ENCODE peak calls at places on chromosome 16, in ten cellular contexts. W is dorsolateral prefrontal cortex, I is body of pancreas, R is A549, U is Karpas-422, J is small intestine, E is tibial artery, P is fibroblast of mammary gland, T is foreskin fibroblast, H is neuronal stem cell. O is an unnamed sample.

GRCh38 chr16:48612621-48613020 is 2.6 kb upstream of the N4BP1 start:
- DNase-seq in W (no peak), I (no peak), R (no peak), U (no peak), J (no peak), E (no peak), P (no peak), T (no peak), H (no peak), O (peak)

GRCh38 chr16:66898207-66898606 is 17.9 kb downstream of the PDP2 start:
- DNase-seq in W (no peak), I (no peak), R (no peak), U (no peak), J (no peak), E (peak), P (peak), T (peak), H (no peak), O (no peak)

GRCh38 chr16:53773881-53774280 is 69.9 kb downstream of the FTO start:
- DNase-seq in W (no peak), I (no peak), R (no peak), U (no peak), J (no peak), E (no peak), P (no peak), T (no peak), H (no peak), O (no peak)

GRCh38 chr16:15648135-15648730 is 1.8 kb upstream of the NDE1 start:
- DNase-seq in W (no peak), I (no peak), R (no peak), U (no peak), J (no peak), E (no peak), P (no peak), T (peak), H (no peak), O (no peak)

GRCh38 chr16:57504001-57504400 is 17.7 kb upstream of the DOK4 start:
- DNase-seq in W (no peak), I (no peak), R (no peak), U (no peak), J (no peak), E (no peak), P (no peak), T (no peak), H (no peak), O (no peak)

GRCh38 chr16:22397459-22397858 is 23.0 kb upstream of the CDR2 start:
- DNase-seq in W (no peak), I (no peak), R (no peak), U (no peak), J (no peak), E (no peak), P (peak), T (peak), H (no peak), O (no peak)

GRCh38 chr16:57889960-57890751 is 80.8 kb downstream of the CNGB1 start:
- DNase-seq in W (no peak), I (no peak), R (no peak), U (no peak), J (no peak), E (peak), P (peak), T (peak), H (no peak), O (no peak)

GRCh38 chr16:3672571-3673041 is 18.1 kb downstream of the DNASE1 start:
- DNase-seq in W (no peak), I (no peak), R (no peak), U (no peak), J (no peak), E (no peak), P (no peak), T (no peak), H (no peak), O (no peak)

GRCh38 chr16:51146256-51146924 is 4.7 kb downstream of the SALL1 start:
- DNase-seq in W (no peak), I (no peak), R (no peak), U (no peak), J (no peak), E (no peak), P (peak), T (peak), H (no peak), O (no peak)

GRCh38 chr16:75764154-75764768 is 38.0 kb upstream of the CPHXL start:
- DNase-seq in W (no peak), I (peak), R (peak), U (peak), J (peak), E (peak), P (peak), T (peak), H (peak), O (no peak)

GRCh38 chr16:67965668-67966548 is 2.5 kb downstream of the SLC12A4 start:
- DNase-seq in W (no peak), I (no peak), R (no peak), U (no peak), J (no peak), E (no peak), P (no peak), T (no peak), H (no peak), O (no peak)

GRCh38 chr16:58022601-58023371 is 2.8 kb upstream of the MMP15 start:
- DNase-seq in W (peak), I (peak), R (no peak), U (no peak), J (peak), E (peak), P (peak), T (peak), H (no peak), O (no peak)

GRCh38 chr16:30700491-30700890 is 1.5 kb downstream of the SRCAP start:
- DNase-seq in W (no peak), I (no peak), R (no peak), U (no peak), J (no peak), E (no peak), P (peak), T (no peak), H (no peak), O (no peak)

GRCh38 chr16:2207872-2208271 is 2.6 kb downstream of the MLST8 start:
- DNase-seq in W (no peak), I (no peak), R (no peak), U (no peak), J (no peak), E (no peak), P (no peak), T (no peak), H (no peak), O (no peak)

GRCh38 chr16:2208308-2208707 is 2.4 kb downstream of the BRICD5 start:
- DNase-seq in W (no peak), I (no peak), R (no peak), U (no peak), J (no peak), E (no peak), P (no peak), T (no peak), H (no peak), O (no peak)

GRCh38 chr16:2205967-2206313 is 686 bp downstream of the MLST8 start:
- DNase-seq in W (no peak), I (no peak), R (no peak), U (no peak), J (no peak), E (peak), P (no peak), T (no peak), H (no peak), O (no peak)

GRCh38 chr16:2206420-2206779 is 1.1 kb downstream of the MLST8 start:
- DNase-seq in W (no peak), I (no peak), R (no peak), U (no peak), J (no peak), E (no peak), P (no peak), T (no peak), H (no peak), O (no peak)

DNA sequence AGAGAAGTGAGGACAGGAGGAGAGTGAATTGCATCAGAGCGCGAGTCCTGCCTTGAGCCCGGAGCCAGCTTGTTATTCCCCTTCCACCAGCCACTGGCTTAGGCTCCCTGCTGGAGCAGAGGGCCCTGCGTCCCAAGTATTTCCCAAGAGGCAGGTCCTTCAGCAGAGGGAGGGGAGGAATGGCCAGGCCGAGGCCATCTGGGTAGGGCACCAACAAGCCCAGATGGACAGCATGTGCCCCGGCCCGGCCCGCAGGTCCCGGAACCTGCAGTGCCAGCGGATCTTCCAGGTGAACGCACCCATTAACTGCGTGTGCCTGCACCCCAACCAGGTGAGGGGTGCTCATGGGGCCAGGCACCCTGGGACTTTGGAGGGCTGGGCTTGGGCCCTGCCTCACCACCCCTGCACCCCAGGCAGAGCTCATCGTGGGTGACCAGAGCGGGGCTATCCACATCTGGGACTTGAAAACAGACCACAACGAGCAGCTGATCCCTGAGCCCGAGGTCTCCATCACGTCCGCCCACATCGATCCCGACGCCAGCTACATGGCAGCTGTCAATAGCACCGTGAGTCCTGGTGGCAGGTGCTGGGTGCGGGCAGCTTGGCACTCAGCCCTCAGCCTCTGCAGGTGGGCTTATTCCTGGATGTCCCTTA is 1.7 kb downstream of the MLST8 start:
- DNase-seq in W (no peak), I (no peak), R (no peak), U (no peak), J (no peak), E (no peak), P (no peak), T (no peak), H (no peak), O (no peak)
- H3K4me3 ChIP-seq in W (peak), I (no peak), R (peak), U (peak), J (no peak), E (no peak), P (no peak), T (no peak), H (peak), O (no peak)

GRCh38 chr16:14014284-14014625 is 56.9 kb upstream of the MRTFB start:
- DNase-seq in W (no peak), I (no peak), R (no peak), U (no peak), J (no peak), E (no peak), P (no peak), T (no peak), H (no peak), O (no peak)
- H3K4me3 ChIP-seq in W (no peak), I (no peak), R (no peak), U (no peak), J (no peak), E (no peak), P (no peak), T (no peak), H (no peak), O (no peak)

GRCh38 chr16:69924777-69925191 is 26.4 kb upstream of the CLEC18A start:
- DNase-seq in W (no peak), I (peak), R (no peak), U (no peak), J (no peak), E (peak), P (peak), T (peak), H (no peak), O (peak)
- H3K4me3 ChIP-seq in W (no peak), I (no peak), R (no peak), U (no peak), J (no peak), E (peak), P (peak), T (no peak), H (no peak), O (peak)

GRCh38 chr16:19446886-19447285 is 29.2 kb downstream of the TMC5 start:
- DNase-seq in W (no peak), I (no peak), R (no peak), U (no peak), J (no peak), E (no peak), P (no peak), T (no peak), H (no peak), O (no peak)
- H3K4me3 ChIP-seq in W (no peak), I (no peak), R (no peak), U (no peak), J (no peak), E (no peak), P (no peak), T (no peak), H (no peak), O (no peak)

DNA sequence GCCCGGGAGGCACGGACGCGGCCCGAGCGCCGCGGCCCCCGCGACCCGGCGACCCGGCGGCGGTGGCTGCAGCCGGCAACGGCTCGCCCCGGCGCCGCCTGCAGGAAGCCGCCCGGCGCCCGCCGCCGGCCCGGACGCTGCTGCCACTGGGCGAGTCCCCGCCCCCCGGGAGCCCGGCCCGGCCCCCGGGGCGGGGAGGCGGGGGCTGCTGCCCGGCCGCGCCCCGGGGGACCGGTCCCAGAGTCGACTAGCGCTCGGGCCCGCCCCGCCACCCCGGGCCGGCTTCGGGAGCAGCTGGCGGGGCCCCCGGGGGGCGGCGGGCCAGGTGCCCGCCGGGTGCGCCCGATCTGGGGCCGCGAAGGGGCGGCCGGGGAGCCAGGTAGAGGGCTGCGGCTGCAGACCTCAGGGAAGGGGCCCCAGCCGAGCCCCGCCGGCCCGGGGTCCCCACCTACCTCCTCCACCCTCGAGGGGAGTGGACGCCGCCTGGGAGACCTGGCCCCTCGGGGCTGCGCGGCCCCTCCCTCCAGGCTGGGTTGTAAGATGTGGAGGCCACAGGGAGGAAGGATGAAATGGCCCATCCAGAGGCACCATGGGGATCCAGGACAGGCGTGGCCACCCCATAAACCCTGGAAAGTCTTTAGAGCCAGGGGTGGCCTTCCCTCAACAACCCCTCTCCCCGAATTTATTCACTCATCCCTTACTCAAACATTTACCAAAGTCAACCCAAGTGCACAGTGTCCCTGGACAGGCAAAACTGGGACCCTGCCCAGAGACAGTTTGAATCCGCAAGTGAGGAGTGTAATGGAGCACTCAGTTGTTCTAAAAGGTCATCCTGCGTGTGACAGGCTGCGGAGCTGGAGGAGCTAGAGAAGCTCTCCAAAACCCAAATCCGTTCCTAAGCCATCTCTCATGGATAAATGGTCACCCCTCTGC is at the start of gene CDYL2:
- DNase-seq in W (no peak), I (peak), R (peak), U (peak), J (peak), E (no peak), P (no peak), T (peak), H (peak), O (no peak)
- H3K4me3 ChIP-seq in W (peak), I (no peak), R (peak), U (peak), J (peak), E (peak), P (peak), T (peak), H (peak), O (peak)

GRCh38 chr16:85335584-85336492 is 223.6 kb upstream of the CIBAR2 start:
- DNase-seq in W (no peak), I (no peak), R (no peak), U (peak), J (peak), E (no peak), P (peak), T (peak), H (no peak), O (no peak)

GRCh38 chr16:85333744-85334640 is 221.7 kb upstream of the CIBAR2 start:
- DNase-seq in W (no peak), I (no peak), R (no peak), U (no peak), J (no peak), E (no peak), P (no peak), T (no peak), H (no peak), O (no peak)

GRCh38 chr16:85333337-85333736 is 221.1 kb upstream of the CIBAR2 start:
- DNase-seq in W (no peak), I (no peak), R (no peak), U (no peak), J (no peak), E (no peak), P (no peak), T (no peak), H (no peak), O (no peak)

GRCh38 chr16:85332175-85332574 is 219.9 kb upstream of the CIBAR2 start:
- DNase-seq in W (no peak), I (no peak), R (no peak), U (no peak), J (no peak), E (no peak), P (no peak), T (no peak), H (no peak), O (no peak)

GRCh38 chr16:85334718-85335583 is 222.7 kb upstream of the CIBAR2 start:
- DNase-seq in W (no peak), I (peak), R (no peak), U (no peak), J (peak), E (no peak), P (no peak), T (no peak), H (peak), O (no peak)
- H3K4me3 ChIP-seq in W (peak), I (no peak), R (no peak), U (no peak), J (no peak), E (no peak), P (no peak), T (no peak), H (peak), O (peak)

GRCh38 chr16:89246383-89246902 is 28.9 kb downstream of the ZNF778 start:
- DNase-seq in W (no peak), I (no peak), R (no peak), U (no peak), J (no peak), E (no peak), P (no peak), T (no peak), H (no peak), O (no peak)
- H3K4me3 ChIP-seq in W (peak), I (peak), R (peak), U (no peak), J (no peak), E (peak), P (peak), T (peak), H (peak), O (peak)

GRCh38 chr16:88616320-88616719 is 22.1 kb upstream of the IL17C start:
- DNase-seq in W (no peak), I (peak), R (no peak), U (no peak), J (peak), E (no peak), P (no peak), T (no peak), H (no peak), O (no peak)
- H3K4me3 ChIP-seq in W (no peak), I (no peak), R (no peak), U (no peak), J (no peak), E (no peak), P (no peak), T (no peak), H (no peak), O (no peak)

GRCh38 chr16:73060216-73060615 is 12.3 kb upstream of the ZFHX3 start:
- DNase-seq in W (no peak), I (no peak), R (no peak), U (peak), J (no peak), E (no peak), P (no peak), T (no peak), H (no peak), O (no peak)
- H3K4me3 ChIP-seq in W (peak), I (no peak), R (peak), U (no peak), J (no peak), E (peak), P (no peak), T (no peak), H (peak), O (peak)

GRCh38 chr16:73062640-73063283 is 14.8 kb upstream of the ZFHX3 start:
- DNase-seq in W (no peak), I (no peak), R (no peak), U (no peak), J (no peak), E (no peak), P (no peak), T (peak), H (no peak), O (no peak)

GRCh38 chr16:73064996-73065349 is 17.0 kb upstream of the ZFHX3 start:
- DNase-seq in W (no peak), I (no peak), R (no peak), U (no peak), J (no peak), E (no peak), P (no peak), T (no peak), H (peak), O (no peak)

GRCh38 chr16:73063284-73063733 is 15.4 kb upstream of the ZFHX3 start:
- DNase-seq in W (no peak), I (no peak), R (no peak), U (no peak), J (no peak), E (no peak), P (no peak), T (no peak), H (peak), O (no peak)

GRCh38 chr16:73064227-73064995 is 16.5 kb upstream of the ZFHX3 start:
- DNase-seq in W (no peak), I (no peak), R (no peak), U (peak), J (no peak), E (no peak), P (peak), T (peak), H (peak), O (no peak)

GRCh38 chr16:73063854-73064226 is 15.9 kb upstream of the ZFHX3 start:
- DNase-seq in W (no peak), I (no peak), R (no peak), U (peak), J (no peak), E (no peak), P (no peak), T (no peak), H (peak), O (no peak)
- H3K4me3 ChIP-seq in W (no peak), I (no peak), R (no peak), U (no peak), J (no peak), E (peak), P (peak), T (peak), H (no peak), O (no peak)

O was measured in right atrium auricular region.